ENCODE peak calls at places on chromosomes 3 and 15, in six cellular contexts. K is hepatocyte, D is fibroblast of lung, A is colonic mucosa, R is psoas muscle, B is lower lobe of right lung. Z is an unnamed sample. For H3K4me1, H3K9me3 and H3K27me3, the result is how much of the 10 kb centered on the place peaks cover.

GRCh38 chr3:115800489-115801080 is 177.3 kb downstream of the GAP43 start:
- DNase-seq in K (no peak), D (peak), A (no peak), R (no peak), B (no peak), Z (no peak)

GRCh38 chr3:141047168-141047567 is 4.0 kb upstream of the SPSB4 start:
- DNase-seq in K (no peak), D (no peak), A (no peak), R (no peak), B (no peak), Z (no peak)

GRCh38 chr15:78875107-78875914 is 2.6 kb downstream of the MORF4L1 start:
- DNase-seq in K (no peak), D (no peak), A (no peak), R (no peak), B (no peak), Z (peak)

GRCh38 chr3:85589145-85589544 is 630.4 kb downstream of the CADM2 start:
- DNase-seq in K (no peak), D (peak), A (no peak), R (no peak), B (no peak), Z (no peak)

GRCh38 chr15:58362262-58362922 is 69.4 kb upstream of the LIPC start:
- DNase-seq in K (no peak), D (no peak), A (no peak), R (no peak), B (no peak), Z (no peak)

GRCh38 chr3:53939081-53939582 is 47.5 kb upstream of the SELENOK start:
- DNase-seq in K (no peak), D (no peak), A (no peak), R (no peak), B (no peak), Z (no peak)

GRCh38 chr3:9183811-9184463 is 65.5 kb downstream of the SRGAP3 start:
- DNase-seq in K (peak), D (no peak), A (no peak), R (no peak), B (no peak), Z (no peak)

GRCh38 chr15:85582719-85583089 is 202.3 kb downstream of the AKAP13 start:
- DNase-seq in K (peak), D (peak), A (peak), R (peak), B (no peak), Z (no peak)

GRCh38 chr3:153614563-153614962 is 452.5 kb downstream of the RAP2B start:
- DNase-seq in K (no peak), D (peak), A (no peak), R (no peak), B (no peak), Z (peak)

GRCh38 chr3:124793054-124793740 is 62.9 kb downstream of the UMPS start:
- DNase-seq in K (no peak), D (no peak), A (no peak), R (no peak), B (no peak), Z (no peak)

GRCh38 chr15:82040862-82041261 is 5.0 kb downstream of the MEX3B start:
- DNase-seq in K (peak), D (no peak), A (peak), R (no peak), B (no peak), Z (peak)

GRCh38 chr3:139654637-139655365 is 23.0 kb downstream of the NMNAT3 start:
- DNase-seq in K (peak), D (no peak), A (no peak), R (no peak), B (no peak), Z (no peak)

GRCh38 chr3:70501596-70501995 is 189.2 kb upstream of the MDFIC2 start:
- DNase-seq in K (no peak), D (no peak), A (no peak), R (no peak), B (no peak), Z (no peak)

GRCh38 chr3:16665282-16665741 is 60.1 kb upstream of the DAZL start:
- DNase-seq in K (peak), D (no peak), A (peak), R (no peak), B (no peak), Z (peak)

GRCh38 chr15:77654975-77655374 is 22.3 kb upstream of the LINGO1 start:
- DNase-seq in K (peak), D (no peak), A (peak), R (no peak), B (no peak), Z (peak)

GRCh38 chr15:33907326-33907725 is 61.0 kb upstream of the CHRM5 start:
- DNase-seq in K (no peak), D (no peak), A (no peak), R (no peak), B (no peak), Z (no peak)

GRCh38 chr15:48440084-48440483 is 108.9 kb downstream of the DUT start:
- DNase-seq in K (no peak), D (peak), A (no peak), R (peak), B (no peak), Z (no peak)

GRCh38 chr3:64143399-64144130 is 81.7 kb downstream of the PRICKLE2 start:
- DNase-seq in K (no peak), D (peak), A (no peak), R (no peak), B (no peak), Z (no peak)

GRCh38 chr3:39803956-39804355 is 5.5 kb upstream of the MYRIP start:
- DNase-seq in K (no peak), D (no peak), A (no peak), R (no peak), B (no peak), Z (no peak)

GRCh38 chr15:51499379-51499976 is 123.1 kb downstream of the DMXL2 start:
- DNase-seq in K (peak), D (peak), A (no peak), R (no peak), B (no peak), Z (no peak)

GRCh38 chr3:143450656-143451055 is 331.1 kb downstream of the CHST2 start:
- DNase-seq in K (no peak), D (no peak), A (no peak), R (no peak), B (no peak), Z (no peak)

GRCh38 chr15:81480645-81481053 is 106.6 kb upstream of the TMC3 start:
- DNase-seq in K (peak), D (peak), A (peak), R (no peak), B (no peak), Z (peak)

GRCh38 chr3:189204467-189204866 is 32.7 kb downstream of the TPRG1 start:
- DNase-seq in K (no peak), D (no peak), A (no peak), R (no peak), B (no peak), Z (no peak)

GRCh38 chr3:149532463-149533180 is 58.1 kb downstream of the TM4SF4 start:
- DNase-seq in K (no peak), D (no peak), A (no peak), R (no peak), B (no peak), Z (no peak)

GRCh38 chr3:48268936-48269551 is 28.1 kb downstream of the ZNF589 start:
- DNase-seq in K (peak), D (peak), A (peak), R (no peak), B (no peak), Z (no peak)

GRCh38 chr3:67297715-67298475 is 299.8 kb downstream of the KBTBD8 start:
- DNase-seq in K (no peak), D (no peak), A (no peak), R (no peak), B (no peak), Z (no peak)

DNA sequence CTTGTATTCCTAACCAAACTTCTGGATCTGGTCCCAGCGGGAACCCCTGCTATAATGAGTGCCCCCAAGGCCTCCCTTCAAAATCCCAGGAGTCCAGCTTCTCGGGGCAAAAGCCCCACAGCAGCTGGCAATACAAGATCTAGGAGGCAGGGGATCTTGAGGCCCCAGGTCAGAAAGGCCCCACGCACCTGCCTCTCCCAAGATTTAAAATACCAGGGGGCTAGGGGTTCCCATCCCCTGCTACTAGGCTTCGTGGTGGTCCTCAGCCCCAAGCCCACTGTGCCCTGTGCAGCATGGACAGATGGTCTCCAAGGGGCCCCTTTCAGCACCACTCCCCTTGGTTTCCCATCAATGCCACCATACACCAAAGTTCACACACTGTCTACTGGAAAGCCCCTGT is 15.8 kb upstream of the CYP11A1 start:
- DNase-seq in K (no peak), D (no peak), A (no peak), R (no peak), B (no peak), Z (no peak)
- H3K4me1 ChIP-seq in K (under half), D (under half), A (under half), R (under half), B (under half), Z (under half)

GRCh38 chr3:158738653-158739052 is 6.4 kb upstream of the RARRES1 start:
- DNase-seq in K (no peak), D (no peak), A (no peak), R (no peak), B (no peak), Z (no peak)
- H3K9me3 ChIP-seq in K (under half), D (under half), A (under half), R (under half), B (under half), Z (under half)

GRCh38 chr3:184377882-184378445 is at the start of gene THPO:
- DNase-seq in K (peak), D (no peak), A (no peak), R (no peak), B (no peak), Z (no peak)

GRCh38 chr3:184380210-184380626 is 364 bp downstream of the CHRD start:
- DNase-seq in K (peak), D (peak), A (peak), R (peak), B (peak), Z (no peak)

GRCh38 chr3:184380627-184381260 is 890 bp downstream of the CHRD start:
- DNase-seq in K (no peak), D (no peak), A (no peak), R (no peak), B (no peak), Z (no peak)

GRCh38 chr3:184378650-184379374 is 805 bp upstream of the THPO start:
- DNase-seq in K (no peak), D (no peak), A (no peak), R (no peak), B (no peak), Z (no peak)

GRCh38 chr3:184379375-184380209 is at the start of gene CHRD:
- DNase-seq in K (peak), D (no peak), A (no peak), R (peak), B (no peak), Z (peak)
- H3K27me3 ChIP-seq in K (under half), D (under half), A (under half), R (under half), B (under half), Z (under half)

GRCh38 chr3:160633361-160634083 is 43.4 kb upstream of the ARL14 start:
- DNase-seq in K (no peak), D (no peak), A (no peak), R (no peak), B (no peak), Z (no peak)
- H3K4me1 ChIP-seq in K (under half), D (under half), A (under half), R (under half), B (under half), Z (under half)

DNA sequence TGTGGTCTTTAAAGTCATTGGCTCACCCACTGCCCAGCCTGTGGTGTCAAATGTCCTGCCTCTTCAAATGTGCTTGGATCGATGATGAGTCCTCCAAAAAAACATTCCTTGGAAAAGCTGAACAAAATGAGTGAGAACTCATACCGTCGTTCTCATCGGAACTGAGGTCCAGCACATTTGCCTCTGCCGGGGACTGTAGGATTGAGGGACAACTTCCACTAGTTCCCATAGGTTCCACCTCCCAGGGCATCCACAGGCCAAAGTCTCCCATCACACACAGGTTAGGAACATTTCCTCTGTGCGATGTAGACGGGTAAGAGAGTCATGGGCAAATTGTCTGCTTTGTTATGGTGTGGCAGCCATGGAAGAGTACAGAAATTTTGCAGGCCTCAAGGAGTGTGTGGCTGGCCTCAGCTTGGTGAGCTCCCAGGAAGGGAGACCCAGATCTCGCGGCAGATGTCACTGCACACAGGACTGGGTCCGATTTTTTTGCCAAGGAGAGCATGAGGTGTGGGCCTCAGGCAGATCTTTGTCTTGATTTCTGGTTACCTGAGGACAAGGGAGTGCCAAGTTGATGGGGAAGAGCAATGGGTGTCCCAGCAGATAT is 115.7 kb downstream of the SNRPN start:
- DNase-seq in K (no peak), D (no peak), A (no peak), R (no peak), B (no peak), Z (no peak)
- H3K9me3 ChIP-seq in K (half or more), D (half or more), A (under half), R (half or more), B (half or more), Z (under half)

DNA sequence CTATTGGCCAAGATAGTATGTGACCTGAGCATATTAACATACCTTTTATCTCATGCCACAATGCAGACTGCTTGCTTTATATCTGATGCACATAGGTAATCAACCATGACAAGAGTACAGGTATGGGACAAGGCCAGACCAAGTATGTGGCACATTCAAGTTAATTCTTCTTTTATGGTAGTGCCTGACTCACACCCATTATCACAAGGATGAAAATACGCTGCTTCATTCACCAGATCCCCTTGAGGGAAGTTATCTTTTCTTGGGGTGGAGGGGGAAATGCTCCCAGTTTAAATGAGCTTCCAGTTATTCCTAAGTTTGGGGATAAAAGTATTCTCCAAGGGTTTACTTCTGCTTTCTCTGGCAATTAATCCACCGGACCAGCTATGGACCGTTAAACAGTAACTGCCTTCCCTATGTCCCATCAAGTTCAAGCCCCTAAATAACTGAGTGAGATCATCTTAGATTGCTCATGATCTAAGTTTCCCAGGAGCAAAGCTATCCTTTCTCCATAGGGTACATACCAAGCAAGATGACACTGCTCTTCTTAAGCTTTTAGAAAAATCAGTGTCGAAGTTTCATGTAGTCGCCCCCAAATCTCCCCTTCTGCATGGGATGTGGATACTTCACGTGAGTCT is 1.9 kb downstream of the COL8A1 start:
- DNase-seq in K (no peak), D (peak), A (no peak), R (no peak), B (no peak), Z (no peak)
- H3K27me3 ChIP-seq in K (half or more), D (under half), A (under half), R (under half), B (under half), Z (half or more)

Z was measured in HAP-1.